ENCODE peak calls at places on chromosomes 11 and 22, in four cellular contexts. One of them, this sample, is unnamed.

GRCh38 chr22:44037519-44038370 is 13.6 kb downstream of the PARVB start:
- DNase-seq in effector CD8-positive, alpha-beta T cell: no peak
- DNase-seq in stimulated activated CD4-positive, alpha-beta T cell treated with anti-CD3 and anti-CD28 coated beads, Interleukin-2, amount 100 ng/mL, for 24 hours: no peak
- DNase-seq in Kasumi-1: no peak
- DNase-seq in this sample: no peak

GRCh38 chr11:80146231-80146630 is 705.4 kb upstream of the TENM4 start:
- DNase-seq in effector CD8-positive, alpha-beta T cell: no peak
- DNase-seq in stimulated activated CD4-positive, alpha-beta T cell treated with anti-CD3 and anti-CD28 coated beads, Interleukin-2, amount 100 ng/mL, for 24 hours: no peak
- DNase-seq in Kasumi-1: no peak
- DNase-seq in this sample: no peak

GRCh38 chr11:28245131-28245530 is 136.9 kb downstream of the METTL15 start:
- DNase-seq in effector CD8-positive, alpha-beta T cell: no peak
- DNase-seq in stimulated activated CD4-positive, alpha-beta T cell treated with anti-CD3 and anti-CD28 coated beads, Interleukin-2, amount 100 ng/mL, for 24 hours: no peak
- DNase-seq in Kasumi-1: no peak
- DNase-seq in this sample: no peak

GRCh38 chr22:45834795-45835194 is 142.2 kb downstream of the WNT7B start:
- DNase-seq in effector CD8-positive, alpha-beta T cell: no peak
- DNase-seq in stimulated activated CD4-positive, alpha-beta T cell treated with anti-CD3 and anti-CD28 coated beads, Interleukin-2, amount 100 ng/mL, for 24 hours: no peak
- DNase-seq in Kasumi-1: no peak
- DNase-seq in this sample: no peak

GRCh38 chr11:100739636-100740035 is 52.5 kb downstream of the ARHGAP42 start:
- DNase-seq in effector CD8-positive, alpha-beta T cell: no peak
- DNase-seq in stimulated activated CD4-positive, alpha-beta T cell treated with anti-CD3 and anti-CD28 coated beads, Interleukin-2, amount 100 ng/mL, for 24 hours: no peak
- DNase-seq in Kasumi-1: no peak
- DNase-seq in this sample: no peak

GRCh38 chr11:14578551-14578956 is 58.4 kb upstream of the PSMA1 start:
- DNase-seq in effector CD8-positive, alpha-beta T cell: peak
- DNase-seq in stimulated activated CD4-positive, alpha-beta T cell treated with anti-CD3 and anti-CD28 coated beads, Interleukin-2, amount 100 ng/mL, for 24 hours: peak
- DNase-seq in Kasumi-1: peak
- DNase-seq in this sample: peak

GRCh38 chr22:36901411-36902142 is 11.9 kb upstream of the CSF2RB start:
- DNase-seq in effector CD8-positive, alpha-beta T cell: no peak
- DNase-seq in stimulated activated CD4-positive, alpha-beta T cell treated with anti-CD3 and anti-CD28 coated beads, Interleukin-2, amount 100 ng/mL, for 24 hours: no peak
- DNase-seq in Kasumi-1: no peak
- DNase-seq in this sample: peak

GRCh38 chr22:37618072-37618656 is 9.5 kb downstream of the GGA1 start:
- DNase-seq in effector CD8-positive, alpha-beta T cell: no peak
- DNase-seq in stimulated activated CD4-positive, alpha-beta T cell treated with anti-CD3 and anti-CD28 coated beads, Interleukin-2, amount 100 ng/mL, for 24 hours: no peak
- DNase-seq in Kasumi-1: no peak
- DNase-seq in this sample: no peak

GRCh38 chr22:47888807-47889206 is 1126.4 kb downstream of the TBC1D22A start:
- DNase-seq in effector CD8-positive, alpha-beta T cell: no peak
- DNase-seq in stimulated activated CD4-positive, alpha-beta T cell treated with anti-CD3 and anti-CD28 coated beads, Interleukin-2, amount 100 ng/mL, for 24 hours: no peak
- DNase-seq in Kasumi-1: no peak
- DNase-seq in this sample: no peak

GRCh38 chr11:76788661-76789442 is 5.7 kb downstream of the TSKU start:
- DNase-seq in effector CD8-positive, alpha-beta T cell: no peak
- DNase-seq in stimulated activated CD4-positive, alpha-beta T cell treated with anti-CD3 and anti-CD28 coated beads, Interleukin-2, amount 100 ng/mL, for 24 hours: no peak
- DNase-seq in Kasumi-1: no peak
- DNase-seq in this sample: no peak

GRCh38 chr22:48528221-48528915 is 1299.3 kb downstream of the BRD1 start:
- DNase-seq in effector CD8-positive, alpha-beta T cell: no peak
- DNase-seq in stimulated activated CD4-positive, alpha-beta T cell treated with anti-CD3 and anti-CD28 coated beads, Interleukin-2, amount 100 ng/mL, for 24 hours: no peak
- DNase-seq in Kasumi-1: no peak
- DNase-seq in this sample: no peak

GRCh38 chr11:2259466-2259830 is 10.9 kb downstream of the ASCL2 start:
- DNase-seq in effector CD8-positive, alpha-beta T cell: no peak
- DNase-seq in stimulated activated CD4-positive, alpha-beta T cell treated with anti-CD3 and anti-CD28 coated beads, Interleukin-2, amount 100 ng/mL, for 24 hours: no peak
- DNase-seq in Kasumi-1: no peak
- DNase-seq in this sample: no peak

GRCh38 chr11:75939992-75940391 is 125.0 kb downstream of the UVRAG start:
- DNase-seq in effector CD8-positive, alpha-beta T cell: no peak
- DNase-seq in stimulated activated CD4-positive, alpha-beta T cell treated with anti-CD3 and anti-CD28 coated beads, Interleukin-2, amount 100 ng/mL, for 24 hours: no peak
- DNase-seq in Kasumi-1: no peak
- DNase-seq in this sample: no peak

GRCh38 chr22:44486538-44486937 is 11.5 kb downstream of the RTL6 start:
- DNase-seq in effector CD8-positive, alpha-beta T cell: no peak
- DNase-seq in stimulated activated CD4-positive, alpha-beta T cell treated with anti-CD3 and anti-CD28 coated beads, Interleukin-2, amount 100 ng/mL, for 24 hours: no peak
- DNase-seq in Kasumi-1: no peak
- DNase-seq in this sample: no peak

GRCh38 chr11:103228807-103229206 is 119.6 kb downstream of the DYNC2H1 start:
- DNase-seq in effector CD8-positive, alpha-beta T cell: no peak
- DNase-seq in stimulated activated CD4-positive, alpha-beta T cell treated with anti-CD3 and anti-CD28 coated beads, Interleukin-2, amount 100 ng/mL, for 24 hours: no peak
- DNase-seq in Kasumi-1: no peak
- DNase-seq in this sample: no peak

GRCh38 chr11:7520011-7520942 is 6.5 kb downstream of the PPFIBP2 start:
- DNase-seq in effector CD8-positive, alpha-beta T cell: no peak
- DNase-seq in stimulated activated CD4-positive, alpha-beta T cell treated with anti-CD3 and anti-CD28 coated beads, Interleukin-2, amount 100 ng/mL, for 24 hours: no peak
- DNase-seq in Kasumi-1: no peak
- DNase-seq in this sample: no peak

GRCh38 chr22:32205974-32206773 is 1.3 kb upstream of the RFPL2 start:
- DNase-seq in effector CD8-positive, alpha-beta T cell: no peak
- DNase-seq in stimulated activated CD4-positive, alpha-beta T cell treated with anti-CD3 and anti-CD28 coated beads, Interleukin-2, amount 100 ng/mL, for 24 hours: no peak
- DNase-seq in Kasumi-1: no peak
- DNase-seq in this sample: no peak

GRCh38 chr22:35552186-35552842 is 11.7 kb downstream of the RASD2 start:
- DNase-seq in effector CD8-positive, alpha-beta T cell: peak
- DNase-seq in stimulated activated CD4-positive, alpha-beta T cell treated with anti-CD3 and anti-CD28 coated beads, Interleukin-2, amount 100 ng/mL, for 24 hours: peak
- DNase-seq in Kasumi-1: no peak
- DNase-seq in this sample: peak

GRCh38 chr11:61111786-61112517 is 9.7 kb downstream of the CD5 start:
- DNase-seq in effector CD8-positive, alpha-beta T cell: no peak
- DNase-seq in stimulated activated CD4-positive, alpha-beta T cell treated with anti-CD3 and anti-CD28 coated beads, Interleukin-2, amount 100 ng/mL, for 24 hours: peak
- DNase-seq in Kasumi-1: no peak
- DNase-seq in this sample: peak

GRCh38 chr11:34065505-34066203 is 14.1 kb downstream of the CAPRIN1 start:
- DNase-seq in effector CD8-positive, alpha-beta T cell: no peak
- DNase-seq in stimulated activated CD4-positive, alpha-beta T cell treated with anti-CD3 and anti-CD28 coated beads, Interleukin-2, amount 100 ng/mL, for 24 hours: no peak
- DNase-seq in Kasumi-1: no peak
- DNase-seq in this sample: no peak

GRCh38 chr11:17012712-17013547 is 1.3 kb downstream of the PLEKHA7 start:
- DNase-seq in effector CD8-positive, alpha-beta T cell: no peak
- DNase-seq in stimulated activated CD4-positive, alpha-beta T cell treated with anti-CD3 and anti-CD28 coated beads, Interleukin-2, amount 100 ng/mL, for 24 hours: no peak
- DNase-seq in Kasumi-1: no peak
- DNase-seq in this sample: no peak

GRCh38 chr11:27013741-27014415 is 20.0 kb downstream of the FIBIN start:
- DNase-seq in effector CD8-positive, alpha-beta T cell: no peak
- DNase-seq in stimulated activated CD4-positive, alpha-beta T cell treated with anti-CD3 and anti-CD28 coated beads, Interleukin-2, amount 100 ng/mL, for 24 hours: no peak
- DNase-seq in Kasumi-1: no peak
- DNase-seq in this sample: no peak

GRCh38 chr22:19708323-19709011 is 5.8 kb upstream of the SEPTIN5 start:
- DNase-seq in effector CD8-positive, alpha-beta T cell: no peak
- DNase-seq in stimulated activated CD4-positive, alpha-beta T cell treated with anti-CD3 and anti-CD28 coated beads, Interleukin-2, amount 100 ng/mL, for 24 hours: peak
- DNase-seq in Kasumi-1: no peak
- DNase-seq in this sample: no peak

GRCh38 chr11:61273151-61274078 is 21.7 kb downstream of the VWCE start:
- DNase-seq in effector CD8-positive, alpha-beta T cell: no peak
- DNase-seq in stimulated activated CD4-positive, alpha-beta T cell treated with anti-CD3 and anti-CD28 coated beads, Interleukin-2, amount 100 ng/mL, for 24 hours: no peak
- DNase-seq in Kasumi-1: no peak
- DNase-seq in this sample: no peak

GRCh38 chr22:44625421-44625760 is 76.6 kb upstream of the PRR5 start:
- DNase-seq in effector CD8-positive, alpha-beta T cell: no peak
- DNase-seq in stimulated activated CD4-positive, alpha-beta T cell treated with anti-CD3 and anti-CD28 coated beads, Interleukin-2, amount 100 ng/mL, for 24 hours: no peak
- DNase-seq in Kasumi-1: no peak
- DNase-seq in this sample: no peak

GRCh38 chr11:92453055-92453454 is 228.4 kb downstream of the FAT3 start:
- DNase-seq in effector CD8-positive, alpha-beta T cell: no peak
- DNase-seq in stimulated activated CD4-positive, alpha-beta T cell treated with anti-CD3 and anti-CD28 coated beads, Interleukin-2, amount 100 ng/mL, for 24 hours: no peak
- DNase-seq in Kasumi-1: no peak
- DNase-seq in this sample: no peak

GRCh38 chr11:107357877-107358276 is 99.7 kb downstream of the CWF19L2 start:
- DNase-seq in effector CD8-positive, alpha-beta T cell: no peak
- DNase-seq in stimulated activated CD4-positive, alpha-beta T cell treated with anti-CD3 and anti-CD28 coated beads, Interleukin-2, amount 100 ng/mL, for 24 hours: no peak
- DNase-seq in Kasumi-1: no peak
- DNase-seq in this sample: no peak

GRCh38 chr11:8230921-8231847 is 32.5 kb downstream of the LMO1 start:
- DNase-seq in effector CD8-positive, alpha-beta T cell: no peak
- DNase-seq in stimulated activated CD4-positive, alpha-beta T cell treated with anti-CD3 and anti-CD28 coated beads, Interleukin-2, amount 100 ng/mL, for 24 hours: no peak
- DNase-seq in Kasumi-1: no peak
- DNase-seq in this sample: no peak